ENCODE peak calls at places on chromosomes 12 and 14, in ten cellular contexts. O is fibroblast of the conjunctiva, M is Ammon's horn, W is M059J, U is HuH-7.5, T is AG04450, E is cardiac muscle cell, H is HT1080, A is amniotic stem cell, R is NCI-H146. G is an unnamed sample.

GRCh38 chr12:121295123-121295745 is 1.3 kb downstream of the CAMKK2 start:
- DNase-seq in O (no peak), M (no peak), W (no peak), U (no peak), T (no peak), E (peak), H (no peak), A (no peak), R (peak), G (no peak)

GRCh38 chr14:61866932-61867920 is 105.0 kb downstream of the SNAPC1 start:
- DNase-seq in O (no peak), M (no peak), W (peak), U (no peak), T (no peak), E (no peak), H (peak), A (no peak), R (no peak), G (no peak)

GRCh38 chr14:20522332-20522731 is 17.0 kb downstream of the RNASE10 start:
- DNase-seq in O (no peak), M (no peak), W (no peak), U (no peak), T (no peak), E (no peak), H (no peak), A (no peak), R (no peak), G (no peak)

GRCh38 chr12:124821252-124822200 is 42.1 kb downstream of the SCARB1 start:
- DNase-seq in O (no peak), M (no peak), W (no peak), U (peak), T (no peak), E (no peak), H (no peak), A (no peak), R (no peak), G (no peak)

GRCh38 chr12:47244730-47245285 is 165.0 kb upstream of the AMIGO2 start:
- DNase-seq in O (no peak), M (no peak), W (peak), U (no peak), T (no peak), E (no peak), H (no peak), A (no peak), R (no peak), G (no peak)

GRCh38 chr12:8644345-8645248 is 18.0 kb downstream of the MFAP5 start:
- DNase-seq in O (no peak), M (no peak), W (no peak), U (no peak), T (no peak), E (no peak), H (no peak), A (no peak), R (no peak), G (no peak)

GRCh38 chr14:98840076-98840475 is 431.9 kb downstream of the BCL11B start:
- DNase-seq in O (no peak), M (no peak), W (no peak), U (no peak), T (no peak), E (no peak), H (no peak), A (no peak), R (no peak), G (no peak)

GRCh38 chr14:50387543-50387942 is 9.1 kb downstream of the CDKL1 start:
- DNase-seq in O (no peak), M (no peak), W (no peak), U (no peak), T (no peak), E (no peak), H (no peak), A (no peak), R (no peak), G (no peak)

GRCh38 chr14:61581955-61582615 is 113.2 kb upstream of the HIF1A start:
- DNase-seq in O (no peak), M (no peak), W (peak), U (no peak), T (no peak), E (no peak), H (no peak), A (no peak), R (no peak), G (no peak)

GRCh38 chr14:75519826-75520692 is 2.2 kb upstream of the BATF start:
- DNase-seq in O (peak), M (no peak), W (peak), U (no peak), T (peak), E (no peak), H (peak), A (no peak), R (no peak), G (no peak)

GRCh38 chr14:63295991-63296630 is 22.6 kb downstream of the GPHB5 start:
- DNase-seq in O (no peak), M (peak), W (no peak), U (no peak), T (no peak), E (no peak), H (no peak), A (no peak), R (no peak), G (no peak)

GRCh38 chr12:18139989-18140596 is 50.1 kb upstream of the RERGL start:
- DNase-seq in O (peak), M (peak), W (peak), U (no peak), T (no peak), E (peak), H (peak), A (peak), R (peak), G (no peak)

GRCh38 chr14:72856530-72857264 is 37.2 kb downstream of the DPF3 start:
- DNase-seq in O (no peak), M (no peak), W (no peak), U (no peak), T (no peak), E (peak), H (no peak), A (no peak), R (no peak), G (no peak)

GRCh38 chr14:70665448-70666363 is 24.0 kb downstream of the TTC9 start:
- DNase-seq in O (no peak), M (no peak), W (peak), U (no peak), T (no peak), E (no peak), H (peak), A (no peak), R (peak), G (peak)

GRCh38 chr12:52636189-52636588 is 15.8 kb downstream of the KRT2 start:
- DNase-seq in O (no peak), M (no peak), W (no peak), U (no peak), T (no peak), E (no peak), H (no peak), A (no peak), R (no peak), G (no peak)

GRCh38 chr14:99481745-99482099 is 513 bp downstream of the CCNK start:
- DNase-seq in O (no peak), M (no peak), W (peak), U (no peak), T (no peak), E (peak), H (peak), A (peak), R (no peak), G (peak)

GRCh38 chr14:35858521-35859209 is 32.5 kb downstream of the BRMS1L start:
- DNase-seq in O (no peak), M (no peak), W (peak), U (no peak), T (no peak), E (no peak), H (peak), A (no peak), R (no peak), G (peak)

GRCh38 chr14:28375295-28375694 is 391.3 kb upstream of the FOXG1 start:
- DNase-seq in O (peak), M (peak), W (peak), U (no peak), T (no peak), E (peak), H (peak), A (peak), R (peak), G (no peak)

GRCh38 chr12:110744176-110744575 is 1.5 kb upstream of the PPP1CC start:
- DNase-seq in O (no peak), M (peak), W (peak), U (no peak), T (no peak), E (no peak), H (peak), A (peak), R (no peak), G (peak)

GRCh38 chr14:60775296-60775695 is 40.7 kb downstream of the MNAT1 start:
- DNase-seq in O (no peak), M (no peak), W (peak), U (no peak), T (no peak), E (no peak), H (peak), A (no peak), R (no peak), G (peak)

GRCh38 chr12:113007166-113007565 is 28.8 kb downstream of the OAS2 start:
- DNase-seq in O (no peak), M (no peak), W (peak), U (no peak), T (no peak), E (no peak), H (peak), A (no peak), R (no peak), G (no peak)

GRCh38 chr12:70559390-70559789 is 77.8 kb downstream of the PTPRB start:
- DNase-seq in O (no peak), M (no peak), W (no peak), U (no peak), T (no peak), E (no peak), H (no peak), A (no peak), R (no peak), G (no peak)

GRCh38 chr14:100410056-100410565 is 87.0 kb downstream of the SLC25A47 start:
- DNase-seq in O (no peak), M (no peak), W (peak), U (no peak), T (no peak), E (no peak), H (peak), A (no peak), R (no peak), G (peak)

GRCh38 chr12:93645702-93646101 is 31.5 kb upstream of the CRADD start:
- DNase-seq in O (no peak), M (no peak), W (peak), U (no peak), T (no peak), E (no peak), H (peak), A (no peak), R (no peak), G (peak)

GRCh38 chr12:80053048-80053790 is 46.1 kb upstream of the OTOGL start:
- DNase-seq in O (peak), M (peak), W (peak), U (no peak), T (peak), E (no peak), H (peak), A (peak), R (no peak), G (no peak)

GRCh38 chr12:93622485-93622884 is 50.0 kb downstream of the SOCS2 start:
- DNase-seq in O (peak), M (no peak), W (peak), U (no peak), T (no peak), E (no peak), H (peak), A (no peak), R (no peak), G (no peak)

GRCh38 chr12:49866859-49867579 is 24.1 kb upstream of the BCDIN3D start:
- DNase-seq in O (no peak), M (peak), W (peak), U (peak), T (peak), E (peak), H (peak), A (peak), R (peak), G (peak)

GRCh38 chr12:643478-644292 is 19.6 kb downstream of the NINJ2 start:
- DNase-seq in O (no peak), M (no peak), W (no peak), U (no peak), T (no peak), E (no peak), H (no peak), A (no peak), R (peak), G (no peak)

GRCh38 chr12:68958337-68958736 is 25.4 kb upstream of the CPM start:
- DNase-seq in O (no peak), M (no peak), W (no peak), U (no peak), T (no peak), E (no peak), H (no peak), A (no peak), R (no peak), G (no peak)

GRCh38 chr12:53268009-53268636 is at the start of gene ESPL1:
- DNase-seq in O (peak), M (peak), W (peak), U (peak), T (no peak), E (peak), H (peak), A (peak), R (peak), G (peak)

GRCh38 chr12:130435826-130436225 is 98.1 kb downstream of the PIWIL1 start:
- DNase-seq in O (no peak), M (no peak), W (no peak), U (no peak), T (no peak), E (no peak), H (no peak), A (no peak), R (no peak), G (no peak)

GRCh38 chr14:103629503-103630121 is 601 bp downstream of the KLC1 start:
- DNase-seq in O (no peak), M (peak), W (no peak), U (peak), T (no peak), E (peak), H (peak), A (no peak), R (peak), G (peak)

GRCh38 chr12:109710279-109710746 is 3.3 kb upstream of the FAM222A start:
- DNase-seq in O (no peak), M (no peak), W (no peak), U (no peak), T (no peak), E (no peak), H (peak), A (no peak), R (no peak), G (peak)

GRCh38 chr12:55830601-55831406 is 1.4 kb upstream of the DNAJC14 start:
- DNase-seq in O (peak), M (peak), W (peak), U (peak), T (no peak), E (peak), H (peak), A (no peak), R (peak), G (peak)

GRCh38 chr14:32709072-32709471 is 229.6 kb upstream of the NPAS3 start:
- DNase-seq in O (peak), M (peak), W (peak), U (no peak), T (peak), E (no peak), H (peak), A (peak), R (no peak), G (no peak)

GRCh38 chr12:13713746-13714400 is 267.5 kb downstream of the GRIN2B start:
- DNase-seq in O (no peak), M (no peak), W (no peak), U (no peak), T (no peak), E (peak), H (no peak), A (no peak), R (peak), G (no peak)

GRCh38 chr14:102236026-102236425 is 68.9 kb downstream of the MOK start:
- DNase-seq in O (no peak), M (no peak), W (no peak), U (no peak), T (no peak), E (no peak), H (no peak), A (no peak), R (no peak), G (no peak)

GRCh38 chr12:124551268-124552144 is 15.9 kb downstream of the NCOR2 start:
- DNase-seq in O (no peak), M (peak), W (peak), U (no peak), T (no peak), E (peak), H (no peak), A (no peak), R (peak), G (peak)

G was measured in RWPE1.